ENCODE peak calls at places on chromosomes 7 and 10, in five cellular contexts. E is AG04449, K is tibial artery, P is psoas muscle, A is cardiac fibroblast. F is an unnamed sample.

GRCh38 chr10:22479419-22479818 is 134.1 kb downstream of the SPAG6 start:
- DNase-seq in E (no peak), K (no peak), P (no peak), A (no peak), F (no peak)

GRCh38 chr7:44308741-44309270 is 16.6 kb downstream of the CAMK2B start:
- DNase-seq in E (no peak), K (peak), P (peak), A (no peak), F (no peak)

GRCh38 chr7:4015371-4015770 is 666.7 kb upstream of the FOXK1 start:
- DNase-seq in E (no peak), K (no peak), P (no peak), A (no peak), F (no peak)

GRCh38 chr10:101841826-101842225 is 1.8 kb downstream of the KCNIP2 start:
- DNase-seq in E (no peak), K (no peak), P (no peak), A (no peak), F (no peak)

GRCh38 chr7:44883961-44884360 is 1.4 kb downstream of the PURB start:
- DNase-seq in E (no peak), K (no peak), P (no peak), A (no peak), F (no peak)

GRCh38 chr7:131970602-131971001 is 414.2 kb upstream of the PODXL start:
- DNase-seq in E (no peak), K (no peak), P (no peak), A (no peak), F (no peak)

GRCh38 chr7:77606561-77606960 is 69.5 kb downstream of the PTPN12 start:
- DNase-seq in E (no peak), K (no peak), P (no peak), A (no peak), F (no peak)

GRCh38 chr7:3067193-3067592 is 23.5 kb upstream of the CARD11 start:
- DNase-seq in E (no peak), K (no peak), P (no peak), A (no peak), F (no peak)

GRCh38 chr10:80528185-80528700 is 9.5 kb upstream of the SH2D4B start:
- DNase-seq in E (no peak), K (no peak), P (peak), A (no peak), F (no peak)

GRCh38 chr10:78464856-78465221 is 431.2 kb downstream of the RPS24 start:
- DNase-seq in E (no peak), K (peak), P (no peak), A (no peak), F (no peak)

GRCh38 chr7:904847-905246 is 28.5 kb downstream of the GET4 start:
- DNase-seq in E (no peak), K (no peak), P (no peak), A (peak), F (no peak)

GRCh38 chr10:34286136-34286739 is 528.9 kb downstream of the PARD3 start:
- DNase-seq in E (no peak), K (no peak), P (no peak), A (peak), F (no peak)

GRCh38 chr7:139960158-139960557 is 102.6 kb downstream of the PARP12 start:
- DNase-seq in E (no peak), K (peak), P (no peak), A (peak), F (no peak)

GRCh38 chr7:32206488-32206887 is 136.3 kb upstream of the PDE1C start:
- DNase-seq in E (no peak), K (no peak), P (no peak), A (no peak), F (no peak)

GRCh38 chr7:32212321-32212720 is 142.1 kb upstream of the PDE1C start:
- DNase-seq in E (no peak), K (no peak), P (no peak), A (no peak), F (no peak)

GRCh38 chr7:32204361-32205018 is 134.3 kb upstream of the PDE1C start:
- DNase-seq in E (peak), K (peak), P (peak), A (peak), F (peak)

GRCh38 chr7:32206987-32207386 is 136.8 kb upstream of the PDE1C start:
- DNase-seq in E (no peak), K (no peak), P (no peak), A (no peak), F (no peak)
- TF ChIP-seq CTCF in E (peak), K (no peak), P (no peak), A (peak), F (peak)

DNA sequence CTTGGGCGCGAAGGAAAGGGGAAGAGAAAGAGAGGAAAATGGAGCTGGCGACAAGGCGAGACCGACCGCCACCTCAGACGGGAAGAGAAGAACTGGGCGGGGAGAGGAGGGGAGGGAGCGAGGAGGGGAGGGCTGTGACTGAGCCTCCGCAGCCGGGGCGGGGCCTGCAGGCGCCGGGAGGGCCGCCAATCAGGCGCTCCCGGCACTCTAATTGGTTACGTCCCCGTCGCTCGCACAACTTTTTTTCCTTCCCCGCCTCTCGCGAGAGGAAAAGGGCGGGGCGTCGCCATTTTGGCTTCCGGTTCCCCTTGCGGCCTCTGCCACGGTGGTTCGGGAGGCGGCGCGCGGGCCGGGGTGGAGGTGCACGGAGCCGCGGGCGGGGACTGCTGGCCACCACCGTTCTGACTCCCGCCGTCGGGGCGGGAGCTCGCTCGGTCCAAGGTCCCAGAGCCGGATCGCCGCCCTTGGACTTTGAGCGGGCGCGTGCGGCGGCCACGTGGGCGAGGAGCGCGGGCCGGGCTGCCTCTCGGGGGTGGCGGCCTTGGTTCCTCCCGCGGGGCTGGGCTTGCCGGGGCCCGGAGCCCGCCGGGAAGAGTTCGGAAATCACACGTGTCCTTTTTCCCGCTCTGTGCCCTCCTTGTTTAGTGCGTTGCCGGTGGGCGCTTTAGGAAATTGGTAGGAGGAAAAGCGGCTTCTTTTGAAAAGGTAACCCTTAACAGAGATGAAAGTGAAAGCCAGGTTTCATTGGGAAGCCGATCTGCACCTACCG is at the start of gene GDI2:
- DNase-seq in E (peak), K (peak), P (peak), A (peak), F (peak)
- H3K4me3 ChIP-seq in E (peak), K (peak), P (peak), A (peak), F (peak)

DNA sequence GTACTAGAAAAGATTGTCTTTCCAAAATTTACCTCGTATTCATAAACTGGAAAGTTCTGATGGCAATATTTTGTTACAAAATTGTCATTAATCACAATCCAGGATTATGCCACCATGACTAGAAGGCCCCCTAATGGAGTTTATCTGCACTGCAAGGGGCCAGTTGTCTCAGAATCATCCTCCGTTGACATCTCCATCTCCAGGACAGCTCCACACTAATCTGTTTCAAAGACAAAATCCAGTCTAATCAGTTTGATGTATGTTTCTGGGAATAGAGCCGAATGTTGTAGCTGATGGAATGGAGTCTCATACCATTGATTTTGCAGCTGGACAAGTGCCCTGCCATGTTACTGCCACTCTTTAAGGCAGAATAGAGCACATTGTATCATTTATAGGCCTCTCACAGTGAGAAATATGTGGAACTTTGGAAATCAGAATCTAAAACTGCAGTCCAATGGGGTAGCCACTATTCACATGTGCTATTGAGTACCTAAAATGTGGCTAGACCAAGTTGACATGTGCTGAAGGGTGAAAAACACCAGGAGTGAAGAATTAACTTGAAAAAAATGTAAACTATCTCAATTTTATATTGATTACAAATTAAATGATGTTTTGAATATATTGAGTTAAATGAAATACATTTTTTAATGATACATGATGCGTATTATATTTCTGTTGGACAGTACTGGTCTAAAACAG is 38.3 kb upstream of the TOMM7 start:
- DNase-seq in E (no peak), K (no peak), P (no peak), A (peak), F (no peak)
- TF ChIP-seq CTCF in E (no peak), K (peak), P (peak), A (peak), F (peak)

DNA sequence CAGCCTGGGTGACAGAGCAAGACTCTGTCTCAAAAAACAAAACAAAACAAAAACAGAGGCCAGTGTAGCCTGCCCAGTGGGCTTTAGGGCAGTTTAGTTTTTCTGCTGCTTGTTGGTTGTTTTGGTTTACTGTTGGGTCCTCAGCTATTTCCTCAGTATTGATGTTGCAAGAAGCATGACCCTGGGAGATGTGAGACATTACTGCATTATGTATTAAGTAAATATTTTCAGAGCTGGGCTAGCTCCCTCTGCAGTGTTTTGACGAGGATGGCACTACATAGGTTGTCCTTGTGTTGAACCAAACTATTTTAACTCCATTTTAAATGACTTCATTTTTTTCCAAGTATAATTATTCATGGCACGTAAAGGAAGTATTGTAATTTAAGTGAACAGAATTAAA is 4.8 kb downstream of the AKAP9 start:
- DNase-seq in E (peak), K (no peak), P (no peak), A (peak), F (no peak)
- H3K4me3 ChIP-seq in E (no peak), K (no peak), P (no peak), A (no peak), F (no peak)

GRCh38 chr7:105934577-105935185 is 28.4 kb upstream of the CDHR3 start:
- DNase-seq in E (no peak), K (no peak), P (no peak), A (peak), F (peak)
- TF ChIP-seq CTCF in E (peak), K (no peak), P (no peak), A (peak), F (peak)

GRCh38 chr10:123150986-123151738 is 3.0 kb upstream of the BUB3 start:
- DNase-seq in E (no peak), K (no peak), P (peak), A (no peak), F (no peak)
- H3K4me3 ChIP-seq in E (no peak), K (peak), P (peak), A (no peak), F (no peak)

GRCh38 chr7:98911936-98912335 is 33.6 kb downstream of the TRRAP start:
- DNase-seq in E (no peak), K (no peak), P (no peak), A (no peak), F (no peak)

GRCh38 chr7:98909487-98909886 is 31.2 kb downstream of the TRRAP start:
- DNase-seq in E (no peak), K (no peak), P (no peak), A (no peak), F (no peak)

GRCh38 chr7:98913026-98913425 is 34.7 kb downstream of the TRRAP start:
- DNase-seq in E (no peak), K (no peak), P (no peak), A (no peak), F (no peak)

GRCh38 chr7:98917331-98917730 is 39.0 kb downstream of the TRRAP start:
- DNase-seq in E (no peak), K (no peak), P (no peak), A (no peak), F (no peak)

DNA sequence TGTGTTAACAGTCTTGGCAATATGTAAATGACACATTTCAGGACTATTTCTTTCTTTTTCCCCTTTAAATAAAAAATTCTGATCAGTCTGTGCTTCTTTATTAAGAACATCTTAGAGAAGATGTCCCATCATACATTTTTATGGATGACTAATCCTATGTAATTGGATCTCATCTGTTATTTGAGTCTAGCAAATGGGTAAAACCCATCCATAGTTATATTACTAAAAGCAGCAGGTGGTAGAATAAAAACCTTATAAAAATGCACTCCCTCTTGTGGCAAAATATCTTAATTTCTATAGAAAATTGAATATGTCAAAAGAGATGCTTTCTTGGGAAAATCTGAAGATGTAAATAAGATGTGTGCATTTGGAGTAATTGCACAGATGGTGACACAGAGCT is 35.3 kb downstream of the TRRAP start:
- DNase-seq in E (no peak), K (no peak), P (no peak), A (peak), F (no peak)
- TF ChIP-seq CTCF in E (no peak), K (no peak), P (no peak), A (no peak), F (no peak)